ENCODE peak calls at places on chromosomes 1 and 21, in four cellular contexts. One of them, this sample, is unnamed.

GRCh38 chr21:45256912-45257672 is 30.6 kb downstream of the POFUT2 start:
- DNase-seq in SK-N-SH: peak
- DNase-seq in HepG2: no peak
- DNase-seq in K562: peak
- DNase-seq in this sample: no peak

GRCh38 chr1:179447489-179447888 is 81.7 kb downstream of the AXDND1 start:
- DNase-seq in K562: peak
- DNase-seq in HepG2: peak
- DNase-seq in SK-N-SH: no peak
- DNase-seq in this sample: no peak

GRCh38 chr1:15417365-15417934 is 7.8 kb downstream of the EFHD2 start:
- DNase-seq in HepG2: no peak
- DNase-seq in K562: peak
- DNase-seq in SK-N-SH: peak
- DNase-seq in this sample: no peak

GRCh38 chr1:63592536-63593302 is 492 bp upstream of the PGM1 start:
- DNase-seq in K562: no peak
- DNase-seq in HepG2: peak
- DNase-seq in SK-N-SH: peak
- DNase-seq in this sample: peak

GRCh38 chr21:45029968-45030636 is 44.3 kb upstream of the ADARB1 start:
- DNase-seq in K562: no peak
- DNase-seq in SK-N-SH: peak
- DNase-seq in HepG2: no peak
- DNase-seq in this sample: no peak

GRCh38 chr1:4027492-4028138 is 127.5 kb upstream of the C1orf174 start:
- DNase-seq in HepG2: no peak
- DNase-seq in K562: no peak
- DNase-seq in SK-N-SH: no peak
- DNase-seq in this sample: peak

GRCh38 chr1:21270086-21270689 is 20.1 kb downstream of the ECE1 start:
- DNase-seq in SK-N-SH: peak
- DNase-seq in K562: peak
- DNase-seq in HepG2: peak
- DNase-seq in this sample: peak

GRCh38 chr1:16260814-16261213 is 23.8 kb upstream of the CPLANE2 start:
- DNase-seq in K562: no peak
- DNase-seq in SK-N-SH: no peak
- DNase-seq in HepG2: no peak
- DNase-seq in this sample: no peak

GRCh38 chr1:46747683-46748288 is 28.9 kb upstream of the EFCAB14 start:
- DNase-seq in HepG2: peak
- DNase-seq in SK-N-SH: peak
- DNase-seq in K562: peak
- DNase-seq in this sample: no peak

GRCh38 chr21:33762798-33763572 is 120.7 kb downstream of the ITSN1 start:
- DNase-seq in K562: no peak
- DNase-seq in HepG2: no peak
- DNase-seq in SK-N-SH: no peak
- DNase-seq in this sample: no peak

GRCh38 chr21:33518899-33519298 is 23.0 kb downstream of the GART start:
- DNase-seq in K562: no peak
- DNase-seq in HepG2: no peak
- DNase-seq in SK-N-SH: no peak
- DNase-seq in this sample: no peak

GRCh38 chr1:206479164-206480125 is 9.2 kb downstream of the IKBKE start:
- DNase-seq in K562: peak
- DNase-seq in SK-N-SH: peak
- DNase-seq in HepG2: peak
- DNase-seq in this sample: no peak

GRCh38 chr1:246836169-246836568 is 95.6 kb downstream of the AHCTF1 start:
- DNase-seq in HepG2: no peak
- DNase-seq in K562: no peak
- DNase-seq in SK-N-SH: peak
- DNase-seq in this sample: no peak

GRCh38 chr1:225825606-225826005 is 15.7 kb downstream of the EPHX1 start:
- DNase-seq in HepG2: no peak
- DNase-seq in K562: no peak
- DNase-seq in SK-N-SH: no peak
- DNase-seq in this sample: no peak

GRCh38 chr1:161066694-161067093 is 3.0 kb downstream of the ARHGAP30 start:
- DNase-seq in SK-N-SH: no peak
- DNase-seq in K562: no peak
- DNase-seq in HepG2: no peak
- DNase-seq in this sample: no peak

GRCh38 chr1:39205102-39205780 is 746 bp downstream of the MACF1 start:
- DNase-seq in K562: peak
- DNase-seq in HepG2: no peak
- DNase-seq in SK-N-SH: no peak
- DNase-seq in this sample: no peak

GRCh38 chr1:189787201-189787600 is 690.5 kb downstream of the BRINP3 start:
- DNase-seq in SK-N-SH: no peak
- DNase-seq in HepG2: peak
- DNase-seq in K562: no peak
- DNase-seq in this sample: no peak

GRCh38 chr1:172254521-172255222 is 165.8 kb upstream of the C1orf105 start:
- DNase-seq in HepG2: no peak
- DNase-seq in SK-N-SH: no peak
- DNase-seq in K562: no peak
- DNase-seq in this sample: no peak

GRCh38 chr1:116855788-116856187 is 53.9 kb upstream of the PTGFRN start:
- DNase-seq in HepG2: no peak
- DNase-seq in K562: no peak
- DNase-seq in SK-N-SH: peak
- DNase-seq in this sample: no peak

GRCh38 chr1:173191011-173191410 is 16.1 kb downstream of the TNFSF4 start:
- DNase-seq in SK-N-SH: no peak
- DNase-seq in K562: no peak
- DNase-seq in HepG2: no peak
- DNase-seq in this sample: no peak

GRCh38 chr21:36166705-36167104 is 10.1 kb downstream of the DOP1B start:
- DNase-seq in SK-N-SH: peak
- DNase-seq in HepG2: no peak
- DNase-seq in K562: no peak
- DNase-seq in this sample: no peak

GRCh38 chr1:54016343-54017282 is 1.4 kb downstream of the LDLRAD1 start:
- DNase-seq in K562: no peak
- DNase-seq in SK-N-SH: peak
- DNase-seq in HepG2: peak
- DNase-seq in this sample: no peak

GRCh38 chr1:12153181-12153785 is 13.5 kb upstream of the TNFRSF1B start:
- DNase-seq in HepG2: no peak
- DNase-seq in SK-N-SH: no peak
- DNase-seq in K562: no peak
- DNase-seq in this sample: peak

GRCh38 chr1:219202567-219202966 is 28.9 kb downstream of the LYPLAL1 start:
- DNase-seq in SK-N-SH: no peak
- DNase-seq in HepG2: no peak
- DNase-seq in K562: no peak
- DNase-seq in this sample: no peak

GRCh38 chr1:101283443-101283842 is 46.6 kb downstream of the S1PR1 start:
- DNase-seq in HepG2: no peak
- DNase-seq in K562: peak
- DNase-seq in SK-N-SH: no peak
- DNase-seq in this sample: no peak

GRCh38 chr1:229279242-229279641 is 8.3 kb downstream of the RAB4A start:
- DNase-seq in K562: no peak
- DNase-seq in SK-N-SH: no peak
- DNase-seq in HepG2: peak
- DNase-seq in this sample: no peak

GRCh38 chr1:172818841-172819527 is 160.1 kb downstream of the FASLG start:
- DNase-seq in HepG2: no peak
- DNase-seq in SK-N-SH: no peak
- DNase-seq in K562: no peak
- DNase-seq in this sample: peak

GRCh38 chr1:6691507-6691906 is 10.1 kb downstream of the DNAJC11 start:
- DNase-seq in HepG2: no peak
- DNase-seq in SK-N-SH: no peak
- DNase-seq in K562: no peak
- DNase-seq in this sample: no peak

GRCh38 chr1:85459274-85459673 is 5.7 kb downstream of the DDAH1 start:
- DNase-seq in SK-N-SH: peak
- DNase-seq in K562: no peak
- DNase-seq in HepG2: no peak
- DNase-seq in this sample: no peak

GRCh38 chr1:60196026-60196425 is 122.5 kb upstream of the C1orf87 start:
- DNase-seq in SK-N-SH: no peak
- DNase-seq in HepG2: no peak
- DNase-seq in K562: no peak
- DNase-seq in this sample: no peak

GRCh38 chr1:205228052-205228451 is 306 bp downstream of the TMCC2 start:
- DNase-seq in HepG2: no peak
- DNase-seq in K562: no peak
- DNase-seq in SK-N-SH: no peak
- DNase-seq in this sample: no peak

GRCh38 chr1:157505481-157506272 is 46.6 kb downstream of the FCRL5 start:
- DNase-seq in HepG2: peak
- DNase-seq in K562: peak
- DNase-seq in SK-N-SH: peak
- DNase-seq in this sample: peak

GRCh38 chr1:212967767-212968166 is 17.4 kb downstream of the VASH2 start:
- DNase-seq in K562: peak
- DNase-seq in SK-N-SH: peak
- DNase-seq in HepG2: peak
- DNase-seq in this sample: no peak

DNA sequence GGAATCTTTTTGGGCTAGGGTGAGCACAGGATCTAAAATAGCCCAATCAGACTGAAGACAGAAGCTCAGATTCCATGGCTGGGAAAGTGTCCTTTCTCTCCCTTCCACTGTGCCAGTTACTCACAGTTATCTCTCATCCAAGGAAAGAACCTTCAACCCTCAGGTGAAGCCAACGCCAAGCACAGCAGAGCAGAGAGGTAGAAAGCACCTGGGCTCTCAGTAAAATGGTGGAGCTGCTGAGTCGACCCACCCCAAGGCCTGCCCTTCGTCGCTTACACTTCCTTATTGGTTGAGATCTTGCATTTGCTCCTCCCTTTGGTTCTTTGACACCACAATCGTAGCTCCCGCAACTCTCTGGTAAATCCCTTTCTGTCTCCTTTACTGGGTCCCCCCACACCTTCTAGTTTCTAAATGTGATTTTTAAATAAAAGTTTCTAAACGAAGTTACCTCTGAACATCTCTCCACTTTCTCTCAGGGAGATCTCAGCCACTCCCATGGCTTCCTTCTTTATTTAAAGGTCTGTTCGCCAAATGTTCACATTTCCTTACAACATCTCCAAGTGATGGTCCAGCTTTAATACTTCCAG is 27.5 kb upstream of the SLC30A1 start:
- DNase-seq in HepG2: peak
- DNase-seq in SK-N-SH: no peak
- DNase-seq in K562: peak
- DNase-seq in this sample: peak
- TF ChIP-seq MXI1 in HepG2: no peak
- TF ChIP-seq MXI1 in SK-N-SH: no peak
- TF ChIP-seq MXI1 in K562: no peak
- TF ChIP-seq MXI1 in this sample: no peak

GRCh38 chr1:178011101-178011828 is 41.4 kb upstream of the SEC16B start:
- DNase-seq in K562: no peak
- DNase-seq in HepG2: peak
- DNase-seq in SK-N-SH: no peak
- DNase-seq in this sample: no peak
- TF ChIP-seq EP300 in K562: no peak
- TF ChIP-seq EP300 in HepG2: no peak
- TF ChIP-seq EP300 in SK-N-SH: no peak
- TF ChIP-seq EP300 in this sample: no peak

DNA sequence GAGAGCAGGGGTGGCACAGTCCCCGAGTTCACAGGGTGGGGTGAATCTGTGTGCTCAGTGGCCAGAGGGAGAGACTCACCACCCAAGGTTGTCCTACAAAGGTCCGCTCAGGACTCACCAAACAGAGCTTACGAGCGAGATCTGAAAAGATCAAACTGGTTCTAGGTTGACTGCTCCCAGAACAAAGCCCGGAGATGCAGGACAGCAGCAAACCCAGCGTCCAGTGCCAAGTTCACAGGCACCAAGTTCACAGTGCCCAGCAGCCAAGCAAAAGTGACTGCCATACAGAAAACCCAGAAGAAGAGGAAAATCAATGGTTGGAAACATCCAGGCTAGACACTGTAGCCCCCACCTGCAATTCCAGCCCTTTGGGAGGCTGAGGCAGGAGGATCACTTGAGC is 35.7 kb downstream of the AGPAT3 start:
- DNase-seq in HepG2: no peak
- DNase-seq in SK-N-SH: no peak
- DNase-seq in K562: no peak
- DNase-seq in this sample: no peak
- TF ChIP-seq CHD2 in HepG2: no peak
- TF ChIP-seq CHD2 in SK-N-SH: no peak
- TF ChIP-seq CHD2 in K562: no peak
- TF ChIP-seq CHD2 in this sample: no peak

GRCh38 chr21:25036775-25037174 is 570.5 kb downstream of the MRPL39 start:
- DNase-seq in K562: no peak
- DNase-seq in SK-N-SH: no peak
- DNase-seq in HepG2: no peak
- DNase-seq in this sample: no peak

GRCh38 chr21:25029580-25029979 is 577.7 kb downstream of the MRPL39 start:
- DNase-seq in SK-N-SH: no peak
- DNase-seq in K562: no peak
- DNase-seq in HepG2: no peak
- DNase-seq in this sample: no peak

DNA sequence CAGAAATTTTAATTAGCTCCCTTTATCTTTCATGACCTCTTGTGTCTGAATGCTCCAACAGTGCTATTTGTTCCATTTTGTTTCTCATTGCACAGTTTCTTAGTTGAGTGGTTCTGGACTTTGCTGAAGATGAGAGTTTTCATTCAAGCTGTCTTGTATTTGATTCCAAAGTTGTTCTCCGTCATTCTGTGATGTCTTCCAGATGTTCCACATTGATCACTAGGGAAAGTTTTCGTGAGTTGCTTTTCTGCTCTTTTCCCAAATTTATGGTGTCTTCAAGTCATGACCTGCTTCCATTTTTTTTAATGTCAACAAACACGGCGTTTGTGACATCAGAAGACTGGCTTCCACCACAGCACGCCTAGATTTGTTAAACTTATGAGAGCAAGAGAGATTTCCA is 575.5 kb downstream of the MRPL39 start:
- DNase-seq in SK-N-SH: no peak
- DNase-seq in HepG2: no peak
- DNase-seq in K562: no peak
- DNase-seq in this sample: no peak
- TF ChIP-seq MXI1 in SK-N-SH: no peak
- TF ChIP-seq MXI1 in HepG2: no peak
- TF ChIP-seq MXI1 in K562: no peak
- TF ChIP-seq MXI1 in this sample: no peak

DNA sequence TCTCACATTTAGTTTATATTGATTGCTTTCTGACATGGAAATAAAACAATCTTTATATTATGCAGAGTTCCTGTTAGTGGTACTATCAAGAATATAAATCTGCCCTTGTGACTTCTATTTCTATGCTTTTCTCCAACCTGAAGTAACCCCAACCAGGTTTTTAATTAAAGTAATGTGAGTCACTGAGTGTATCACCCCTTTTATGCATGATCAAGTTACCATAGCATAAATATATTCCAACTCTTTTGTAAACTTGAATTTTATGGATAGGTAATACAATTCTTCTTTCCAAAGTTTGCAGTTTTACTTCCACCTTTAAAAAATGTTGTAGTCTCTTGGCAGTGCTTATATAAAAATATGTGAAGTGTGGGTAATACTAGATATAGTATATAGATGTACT is 532.3 kb downstream of the USP25 start:
- DNase-seq in HepG2: no peak
- DNase-seq in SK-N-SH: no peak
- DNase-seq in K562: no peak
- DNase-seq in this sample: no peak
- TF ChIP-seq EP300 in HepG2: no peak
- TF ChIP-seq EP300 in SK-N-SH: no peak
- TF ChIP-seq EP300 in K562: no peak
- TF ChIP-seq EP300 in this sample: no peak

This sample was measured in GM12878.